ENCODE peak calls at places on chromosomes 6 and 20, in nine cellular contexts. X, S, H, K, M, I, U, F and R are unnamed samples.

GRCh38 chr6:7106752-7107577 is 796 bp upstream of the RREB1 start:
- DNase-seq in X (peak), S (peak), H (peak), K (no peak), M (peak), I (no peak), U (peak), F (peak), R (no peak)

GRCh38 chr20:48098099-48098498 is 312.8 kb upstream of the SULF2 start:
- DNase-seq in X (no peak), S (no peak), H (peak), K (no peak), M (no peak), I (no peak), U (no peak), F (no peak), R (no peak)

GRCh38 chr6:99637629-99638028 is 31.0 kb downstream of the PRDM13 start:
- DNase-seq in X (no peak), S (no peak), H (no peak), K (no peak), M (no peak), I (no peak), U (no peak), F (no peak), R (no peak)

GRCh38 chr20:20457392-20458126 is 89.7 kb downstream of the INSM1 start:
- DNase-seq in X (no peak), S (no peak), H (no peak), K (no peak), M (no peak), I (no peak), U (no peak), F (no peak), R (peak)

GRCh38 chr20:60993647-60994046 is 258.4 kb upstream of the CDH4 start:
- DNase-seq in X (no peak), S (peak), H (no peak), K (no peak), M (no peak), I (no peak), U (no peak), F (no peak), R (peak)

GRCh38 chr6:149031545-149032317 is 284.9 kb downstream of the UST start:
- DNase-seq in X (peak), S (peak), H (no peak), K (no peak), M (no peak), I (no peak), U (peak), F (no peak), R (peak)

GRCh38 chr6:41723178-41723935 is 12.1 kb downstream of the TFEB start:
- DNase-seq in X (no peak), S (peak), H (peak), K (peak), M (peak), I (peak), U (peak), F (peak), R (peak)

GRCh38 chr20:23773579-23773978 is 22.8 kb upstream of the CST1 start:
- DNase-seq in X (no peak), S (no peak), H (no peak), K (no peak), M (no peak), I (no peak), U (no peak), F (no peak), R (no peak)

GRCh38 chr6:42378536-42378935 is 73.2 kb downstream of the TRERF1 start:
- DNase-seq in X (no peak), S (no peak), H (no peak), K (no peak), M (no peak), I (no peak), U (no peak), F (no peak), R (no peak)

GRCh38 chr20:64044484-64045247 is 4.8 kb downstream of the SOX18 start:
- DNase-seq in X (no peak), S (peak), H (no peak), K (no peak), M (no peak), I (no peak), U (no peak), F (no peak), R (peak)

DNA sequence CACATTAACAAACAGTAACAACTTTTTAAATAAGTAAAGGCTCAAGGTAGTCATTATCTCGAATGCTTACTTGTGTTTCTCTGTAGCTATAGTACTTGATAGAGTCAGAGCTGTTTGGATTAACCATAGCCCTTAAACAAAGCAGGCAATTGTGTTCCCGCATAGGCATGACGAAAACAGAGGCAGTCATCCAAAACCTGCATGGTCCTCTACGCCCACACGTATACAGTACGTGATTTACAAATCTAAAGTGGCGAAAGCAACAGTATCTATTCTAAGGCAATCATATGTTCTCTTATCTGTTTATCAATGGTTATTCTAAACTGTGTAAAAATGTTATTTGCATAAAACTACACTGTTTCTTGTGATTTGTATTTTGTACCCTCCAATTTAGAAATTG is 31.8 kb downstream of the HFE start:
- DNase-seq in X (no peak), S (no peak), H (no peak), K (no peak), M (no peak), I (peak), U (no peak), F (no peak), R (no peak)
- TF ChIP-seq POLR2A in X (no peak), S (no peak), H (no peak), K (no peak), M (no peak), I (no peak), U (no peak), F (no peak), R (no peak)

DNA sequence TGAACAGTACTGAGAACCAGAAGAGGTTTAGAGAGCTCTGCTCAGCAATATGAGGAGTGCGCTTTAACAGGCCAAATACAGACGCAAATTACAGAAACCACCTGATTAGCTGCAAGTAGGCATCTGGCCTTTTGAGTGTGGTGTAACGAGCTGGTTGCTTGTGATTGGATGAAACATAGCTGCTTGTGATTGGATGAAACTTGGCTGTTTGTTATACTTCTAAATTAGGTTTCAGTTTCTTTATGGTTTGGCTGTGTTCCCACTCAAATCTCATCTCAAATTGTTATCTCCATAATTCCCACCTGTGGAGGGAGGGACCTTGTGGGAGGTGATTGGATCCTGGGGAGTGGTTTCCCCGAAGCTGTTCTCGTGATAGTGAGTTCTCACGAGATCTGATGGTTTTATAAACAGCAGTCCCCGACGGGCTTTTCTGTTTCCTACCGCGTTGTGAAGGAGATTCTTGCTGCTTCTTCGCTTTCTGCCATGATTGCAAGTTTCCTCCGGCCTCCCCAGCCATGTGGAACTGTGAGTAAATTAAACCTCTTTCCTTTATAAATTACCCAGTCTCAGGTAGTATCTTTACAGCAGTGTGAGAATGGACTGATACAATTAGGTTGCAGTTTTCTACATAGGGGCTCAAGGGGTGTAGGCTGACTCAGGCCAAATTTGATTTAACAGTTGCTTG is 655.9 kb upstream of the MAN1A1 start:
- DNase-seq in X (no peak), S (no peak), H (no peak), K (no peak), M (no peak), I (no peak), U (no peak), F (no peak), R (peak)
- TF ChIP-seq POLR2A in X (no peak), S (no peak), H (no peak), K (no peak), M (no peak), I (no peak), U (no peak), F (no peak), R (peak)

GRCh38 chr6:161884782-161885181 is 610.9 kb upstream of the AGPAT4 start:
- DNase-seq in X (no peak), S (no peak), H (no peak), K (no peak), M (no peak), I (no peak), U (no peak), F (no peak), R (no peak)
- TF ChIP-seq POLR2A in X (no peak), S (no peak), H (no peak), K (no peak), M (no peak), I (no peak), U (no peak), F (no peak), R (no peak)

DNA sequence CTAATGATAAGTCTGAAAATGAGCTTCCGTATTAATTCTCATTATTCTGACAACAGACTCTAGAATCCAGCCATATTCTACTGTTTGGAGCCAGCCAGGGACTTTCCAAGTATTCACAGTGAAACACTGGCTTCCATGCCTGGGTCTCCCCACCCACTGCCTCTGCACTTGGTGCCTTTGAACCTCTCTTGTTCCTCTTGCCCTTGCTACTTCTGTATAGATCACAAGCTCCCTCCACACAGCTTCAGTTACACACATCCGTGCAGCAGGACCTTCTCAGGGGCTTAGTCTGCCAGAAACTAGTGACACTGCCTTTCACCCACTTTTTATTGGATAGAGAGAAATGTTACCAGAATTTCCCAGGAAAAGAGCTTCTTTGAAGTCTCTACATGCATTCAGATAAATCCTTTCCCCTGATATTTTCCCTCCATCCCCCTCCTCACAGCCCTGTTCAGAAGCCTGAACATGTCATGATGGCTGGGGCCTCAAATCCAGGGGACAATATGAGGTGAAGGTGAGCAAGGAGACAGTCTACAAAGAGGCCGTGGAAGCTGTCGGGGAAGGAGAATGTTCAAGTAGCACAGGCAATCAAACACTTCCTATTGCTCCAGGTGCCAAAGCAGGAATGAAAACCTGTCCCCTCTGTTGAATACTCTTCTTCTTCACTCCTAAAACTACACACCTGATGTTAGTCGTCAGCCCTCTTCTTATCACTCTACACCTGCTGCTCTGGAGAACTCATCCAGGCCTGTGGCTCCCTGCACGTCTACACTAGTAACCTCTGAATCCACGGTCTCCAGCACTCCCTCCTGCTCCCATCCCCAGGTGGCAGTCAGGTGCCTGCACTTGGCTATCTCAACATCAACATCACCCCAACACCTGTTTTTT is 20.1 kb upstream of the HLA-DOA start:
- DNase-seq in X (no peak), S (no peak), H (no peak), K (peak), M (no peak), I (peak), U (no peak), F (peak), R (no peak)
- TF ChIP-seq POLR2A in X (no peak), S (no peak), H (no peak), K (peak), M (no peak), I (no peak), U (no peak), F (no peak), R (no peak)

GRCh38 chr6:137813308-137813707 is 53.8 kb upstream of the TNFAIP3 start:
- DNase-seq in X (no peak), S (no peak), H (no peak), K (no peak), M (no peak), I (no peak), U (peak), F (no peak), R (no peak)

GRCh38 chr6:137811912-137812553 is 55.0 kb upstream of the TNFAIP3 start:
- DNase-seq in X (no peak), S (no peak), H (no peak), K (no peak), M (no peak), I (no peak), U (no peak), F (no peak), R (no peak)

GRCh38 chr6:137808836-137809315 is 58.2 kb upstream of the TNFAIP3 start:
- DNase-seq in X (no peak), S (no peak), H (no peak), K (no peak), M (no peak), I (no peak), U (no peak), F (no peak), R (no peak)

GRCh38 chr6:137810554-137811120 is 56.4 kb upstream of the TNFAIP3 start:
- DNase-seq in X (no peak), S (no peak), H (no peak), K (no peak), M (no peak), I (no peak), U (no peak), F (no peak), R (no peak)

GRCh38 chr6:137811121-137811911 is 55.7 kb upstream of the TNFAIP3 start:
- DNase-seq in X (no peak), S (peak), H (peak), K (no peak), M (peak), I (peak), U (peak), F (peak), R (peak)
- TF ChIP-seq POLR2A in X (no peak), S (no peak), H (no peak), K (no peak), M (no peak), I (no peak), U (no peak), F (no peak), R (no peak)

DNA sequence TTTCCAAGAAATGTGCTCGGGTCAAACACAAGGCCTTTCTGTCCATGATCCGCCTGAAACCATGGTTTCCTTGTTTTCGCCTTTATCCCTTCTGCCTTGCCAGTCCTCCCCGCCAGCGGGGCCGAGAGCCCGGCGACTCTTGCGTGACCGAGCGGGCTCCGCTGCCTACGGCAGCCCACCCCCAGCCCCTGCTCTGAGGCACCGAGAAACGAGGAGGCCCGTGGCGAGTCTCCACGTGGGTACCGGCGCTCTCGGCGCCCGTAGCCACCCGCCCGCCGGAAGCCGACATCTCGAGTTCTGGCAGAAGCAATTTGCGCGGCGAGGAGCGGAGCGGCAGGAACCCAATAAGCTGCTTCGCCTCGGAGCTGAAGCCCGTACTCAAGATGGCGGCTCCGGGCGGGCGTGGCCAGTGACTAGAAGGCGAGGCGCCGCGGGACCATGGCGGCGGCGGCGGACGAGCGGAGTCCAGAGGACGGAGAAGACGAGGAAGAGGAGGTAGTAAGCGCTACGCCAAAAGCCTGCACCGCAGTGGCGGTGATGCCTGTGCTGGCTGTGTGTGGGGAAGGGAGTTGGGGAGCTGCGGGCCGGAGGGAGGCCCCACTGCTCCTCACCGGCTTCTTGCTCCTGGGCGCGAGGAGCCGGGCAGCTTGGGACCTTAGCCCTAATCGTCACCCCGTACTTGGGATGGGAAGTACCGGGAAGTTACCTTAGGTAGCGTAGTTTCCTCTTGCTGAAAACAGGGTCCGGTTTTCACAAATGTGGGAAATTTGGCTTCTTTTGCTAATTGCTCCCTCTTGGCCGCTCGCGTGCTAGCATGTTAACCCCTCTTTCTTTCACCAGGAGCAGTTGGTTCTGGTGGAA is at the start of gene GTF3C6:
- DNase-seq in X (peak), S (no peak), H (peak), K (peak), M (peak), I (peak), U (peak), F (peak), R (peak)
- TF ChIP-seq POLR2A in X (peak), S (peak), H (no peak), K (peak), M (peak), I (peak), U (peak), F (no peak), R (peak)

DNA sequence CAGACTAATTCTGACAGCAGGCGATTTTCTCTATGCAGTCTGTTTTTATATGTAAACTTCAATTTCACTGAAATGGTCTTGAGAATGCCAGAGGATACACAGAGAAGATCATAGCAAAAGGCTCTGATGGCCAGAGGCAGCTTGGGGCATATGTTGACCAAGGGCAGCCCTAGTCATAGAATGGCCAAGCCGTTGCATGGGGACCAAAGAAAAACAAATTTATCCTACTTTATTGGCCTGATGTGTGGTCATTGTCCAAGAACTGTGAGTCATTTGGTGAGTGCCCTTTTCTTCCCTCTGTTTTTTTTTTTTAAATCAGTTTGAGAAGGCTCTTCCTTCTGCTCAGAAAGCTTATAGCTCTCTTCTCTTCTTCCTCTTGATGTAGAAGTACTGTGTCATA is 5.8 kb downstream of the HDGFL1 start:
- DNase-seq in X (no peak), S (no peak), H (no peak), K (no peak), M (no peak), I (no peak), U (no peak), F (no peak), R (no peak)
- TF ChIP-seq POLR2A in X (no peak), S (no peak), H (no peak), K (no peak), M (no peak), I (no peak), U (no peak), F (no peak), R (no peak)

GRCh38 chr20:17873410-17874270 is 95.0 kb downstream of the SNX5 start:
- DNase-seq in X (peak), S (peak), H (peak), K (no peak), M (peak), I (peak), U (peak), F (peak), R (peak)
- TF ChIP-seq POLR2A in X (no peak), S (no peak), H (no peak), K (no peak), M (peak), I (no peak), U (no peak), F (no peak), R (peak)